ENCODE peak calls at places on chromosomes 1 and 21, in six cellular contexts. B is stimulated activated CD4-positive, alpha-beta T cell treated with anti-CD3 and anti-CD28 coated beads, TNF-alpha, amount 100 ng/mL, for 48 hours; W is naive thymus-derived CD4-positive, alpha-beta T cell; H is nephron progenitor cell; G is bronchial epithelial cell; Y is G401. X is an unnamed sample.
A peak's percentile ranks its signal among the peaks of the same experiment; 100 is the strongest.

GRCh38 chr1:232221790-232222499 is 408.0 kb downstream of the SIPA1L2 start:
- DNase-seq in B (no peak), W (no peak), H (no peak), G (peak; percentile 99), Y (no peak), X (peak; percentile 99)

GRCh38 chr1:42152119-42152518 is 1.1 kb upstream of the GUCA2B start:
- DNase-seq in B (no peak), W (no peak), H (no peak), G (peak; percentile 65), Y (no peak), X (peak; percentile 64)

GRCh38 chr1:218499021-218499691 is 154.0 kb downstream of the TGFB2 start:
- DNase-seq in B (no peak), W (no peak), H (no peak), G (peak; percentile 65), Y (no peak), X (peak; percentile 83)

GRCh38 chr1:220217383-220217988 is 54.8 kb downstream of the RAB3GAP2 start:
- DNase-seq in B (no peak), W (no peak), H (no peak), G (peak; percentile 35), Y (no peak), X (peak; percentile 68)

GRCh38 chr1:220137006-220137794 is 43.3 kb downstream of the IARS2 start:
- DNase-seq in B (no peak), W (peak; percentile 51), H (no peak), G (no peak), Y (no peak), X (no peak)

GRCh38 chr1:82110366-82111254 is 309.9 kb downstream of the ADGRL2 start:
- DNase-seq in B (no peak), W (no peak), H (no peak), G (no peak), Y (no peak), X (no peak)

GRCh38 chr1:91572044-91572443 is 71.4 kb downstream of the CDC7 start:
- DNase-seq in B (no peak), W (no peak), H (no peak), G (no peak), Y (no peak), X (no peak)

GRCh38 chr1:110203021-110203661 is 7.0 kb upstream of the KCNC4 start:
- DNase-seq in B (peak; percentile 57), W (peak; percentile 83), H (peak; percentile 69), G (peak; percentile 58), Y (peak; percentile 84), X (peak; percentile 94)

GRCh38 chr1:229388876-229389580 is 44.9 kb downstream of the ACTA1 start:
- DNase-seq in B (no peak), W (no peak), H (no peak), G (peak; percentile 76), Y (no peak), X (peak; percentile 70)

GRCh38 chr1:225772323-225772768 is 5.3 kb upstream of the SRP9 start:
- DNase-seq in B (peak; percentile 9), W (no peak), H (peak; percentile 82), G (peak; percentile 89), Y (peak; percentile 70), X (peak; percentile 99)

GRCh38 chr1:113244134-113244820 is 146.0 kb upstream of the MAGI3 start:
- DNase-seq in B (no peak), W (no peak), H (no peak), G (no peak), Y (no peak), X (no peak)

GRCh38 chr1:205424881-205425635 is 3.2 kb upstream of the LEMD1 start:
- DNase-seq in B (no peak), W (no peak), H (no peak), G (no peak), Y (peak; percentile 63), X (no peak)

GRCh38 chr21:18023099-18023498 is 203.9 kb upstream of the C21orf91 start:
- DNase-seq in B (no peak), W (no peak), H (no peak), G (no peak), Y (no peak), X (no peak)

GRCh38 chr1:17251699-17252376 is 2.9 kb downstream of the PADI3 start:
- DNase-seq in B (no peak), W (no peak), H (no peak), G (peak; percentile 78), Y (no peak), X (peak; percentile 80)

GRCh38 chr1:234858722-234859121 is 248.7 kb upstream of the IRF2BP2 start:
- DNase-seq in B (no peak), W (no peak), H (no peak), G (peak; percentile 79), Y (no peak), X (no peak)

GRCh38 chr1:4001461-4001860 is 101.4 kb upstream of the C1orf174 start:
- DNase-seq in B (no peak), W (no peak), H (no peak), G (no peak), Y (no peak), X (no peak)

GRCh38 chr1:233668146-233668724 is 54.3 kb downstream of the KCNK1 start:
- DNase-seq in B (no peak), W (no peak), H (no peak), G (no peak), Y (peak; percentile 93), X (peak; percentile 35)

GRCh38 chr1:205061227-205061626 is 18.2 kb downstream of the CNTN2 start:
- DNase-seq in B (no peak), W (no peak), H (no peak), G (no peak), Y (no peak), X (no peak)

GRCh38 chr1:53071167-53071865 is 9.3 kb downstream of the PODN start:
- DNase-seq in B (no peak), W (no peak), H (peak; percentile 0), G (no peak), Y (no peak), X (no peak)

GRCh38 chr21:29092102-29092959 is 18.9 kb upstream of the CCT8 start:
- DNase-seq in B (no peak), W (no peak), H (no peak), G (peak; percentile 23), Y (no peak), X (no peak)

GRCh38 chr1:33624991-33625870 is 152.8 kb downstream of the ZSCAN20 start:
- DNase-seq in B (no peak), W (no peak), H (peak; percentile 25), G (no peak), Y (no peak), X (no peak)

GRCh38 chr1:225660544-225660946 is 7.6 kb upstream of the ENAH start:
- DNase-seq in B (no peak), W (no peak), H (no peak), G (no peak), Y (no peak), X (no peak)

GRCh38 chr1:155324717-155325595 is 4.3 kb downstream of the RUSC1 start:
- DNase-seq in B (no peak), W (no peak), H (peak; percentile 72), G (peak; percentile 45), Y (peak; percentile 47), X (peak; percentile 73)